ENCODE peak calls at places on chromosomes 2 and 18, in nine cellular contexts. O is cardiac muscle cell, I is adrenal gland, P is lower lobe of right lung, E is Peyer's patch, K is H9, Y is PC-3, Q is left ventricle myocardium inferior, U is prostate gland. N is an unnamed sample.

GRCh38 chr2:162838141-162838500 is 446 bp downstream of the KCNH7 start:
- DNase-seq in O (peak; percentile 67), I (no peak), P (no peak), E (no peak), K (no peak), Y (no peak), Q (no peak), U (no peak), N (no peak)

GRCh38 chr18:36366994-36367839 is 69.7 kb downstream of the FHOD3 start:
- DNase-seq in O (peak; percentile 70), I (peak; percentile 94), P (no peak), E (no peak), K (no peak), Y (no peak), Q (peak; percentile 74), U (no peak), N (no peak)

GRCh38 chr2:186950694-186951093 is 101.7 kb upstream of the ZSWIM2 start:
- DNase-seq in O (no peak), I (no peak), P (no peak), E (no peak), K (no peak), Y (peak; percentile 71), Q (no peak), U (no peak), N (no peak)

GRCh38 chr2:289362-290089 is 1.6 kb upstream of the ALKAL2 start:
- DNase-seq in O (peak; percentile 25), I (peak; percentile 69), P (no peak), E (peak; percentile 56), K (peak; percentile 58), Y (peak; percentile 25), Q (no peak), U (no peak), N (no peak)

GRCh38 chr18:34352385-34353163 is 127.9 kb upstream of the NOL4 start:
- DNase-seq in O (peak; percentile 18), I (no peak), P (no peak), E (no peak), K (no peak), Y (peak; percentile 45), Q (no peak), U (no peak), N (no peak)

GRCh38 chr2:234273887-234274584 is 222.8 kb downstream of the ARL4C start:
- DNase-seq in O (no peak), I (no peak), P (no peak), E (no peak), K (no peak), Y (no peak), Q (no peak), U (no peak), N (peak; percentile 52)

GRCh38 chr18:79380816-79381806 is 14.6 kb upstream of the NFATC1 start:
- DNase-seq in O (peak; percentile 67), I (peak; percentile 69), P (peak; percentile 65), E (peak; percentile 77), K (peak; percentile 82), Y (peak; percentile 71), Q (peak; percentile 65), U (peak; percentile 52), N (peak; percentile 37)

GRCh38 chr2:219252570-219252899 is 508 bp upstream of the TUBA4B start:
- DNase-seq in O (no peak), I (no peak), P (no peak), E (no peak), K (no peak), Y (no peak), Q (no peak), U (no peak), N (peak; percentile 29)

GRCh38 chr2:1586946-1587840 is 157.1 kb downstream of the PXDN start:
- DNase-seq in O (no peak), I (no peak), P (peak; percentile 69), E (no peak), K (peak; percentile 26), Y (peak; percentile 58), Q (no peak), U (no peak), N (no peak)

GRCh38 chr2:1590611-1591460 is 153.5 kb downstream of the PXDN start:
- DNase-seq in O (no peak), I (peak; percentile 29), P (peak; percentile 29), E (no peak), K (peak; percentile 63), Y (no peak), Q (no peak), U (no peak), N (no peak)

GRCh38 chr2:1588051-1588993 is 156.0 kb downstream of the PXDN start:
- DNase-seq in O (no peak), I (no peak), P (peak; percentile 33), E (no peak), K (no peak), Y (no peak), Q (no peak), U (no peak), N (no peak)

GRCh38 chr2:1591461-1591770 is 152.9 kb downstream of the PXDN start:
- DNase-seq in O (no peak), I (no peak), P (no peak), E (no peak), K (peak; percentile 33), Y (peak; percentile 50), Q (no peak), U (no peak), N (no peak)

GRCh38 chr2:1588994-1589611 is 155.2 kb downstream of the PXDN start:
- DNase-seq in O (no peak), I (no peak), P (peak; percentile 34), E (no peak), K (peak; percentile 56), Y (no peak), Q (no peak), U (no peak), N (no peak)
- H3K27ac ChIP-seq in O (no peak overlapping the region), I (no peak overlapping the region), P (no peak overlapping the region), E (no peak overlapping the region), K (no peak overlapping the region), Y (no peak overlapping the region), Q (no peak overlapping the region), U (no peak overlapping the region), N (no peak overlapping the region)

GRCh38 chr2:45723857-45724256 is 72.4 kb downstream of the PRKCE start:
- DNase-seq in O (no peak), I (no peak), P (no peak), E (no peak), K (no peak), Y (no peak), Q (no peak), U (no peak), N (peak; percentile 76)

GRCh38 chr2:45724329-45724728 is 72.9 kb downstream of the PRKCE start:
- DNase-seq in O (no peak), I (no peak), P (no peak), E (no peak), K (no peak), Y (no peak), Q (no peak), U (no peak), N (peak; percentile 20)

GRCh38 chr2:45722477-45722876 is 71.0 kb downstream of the PRKCE start:
- DNase-seq in O (no peak), I (no peak), P (no peak), E (no peak), K (no peak), Y (no peak), Q (no peak), U (no peak), N (peak; percentile 33)

GRCh38 chr2:45720210-45720609 is 68.7 kb downstream of the PRKCE start:
- DNase-seq in O (no peak), I (no peak), P (no peak), E (no peak), K (no peak), Y (no peak), Q (no peak), U (no peak), N (no peak)

DNA sequence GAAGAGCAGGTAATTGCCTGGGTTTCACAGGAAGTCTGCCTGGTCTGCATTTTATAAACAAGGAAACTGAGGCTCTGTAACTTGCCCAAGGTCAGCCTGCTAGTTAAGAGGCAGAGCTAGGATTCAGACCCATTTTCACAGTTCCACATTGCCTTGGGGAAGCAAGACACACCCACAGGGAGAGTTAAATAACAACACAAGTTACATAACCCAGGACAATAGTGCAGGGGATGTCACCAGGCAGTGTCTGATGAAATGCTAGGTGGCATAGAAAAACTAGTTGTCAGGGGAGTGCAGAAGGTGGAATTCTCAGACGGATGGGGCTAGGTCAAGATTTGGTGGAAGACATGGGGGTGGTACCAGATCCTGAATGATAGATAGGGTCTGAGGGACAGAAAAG is 69.7 kb downstream of the PRKCE start:
- DNase-seq in O (no peak), I (no peak), P (no peak), E (no peak), K (no peak), Y (no peak), Q (no peak), U (no peak), N (no peak)
- H3K27ac ChIP-seq in O (no peak overlapping the region), I (no peak overlapping the region), P (no peak overlapping the region), E (no peak overlapping the region), K (no peak overlapping the region), Y (no peak overlapping the region), Q (no peak overlapping the region), U (no peak overlapping the region), N (no peak overlapping the region)

GRCh38 chr2:188527701-188528100 is 236.0 kb downstream of the GULP1 start:
- DNase-seq in O (no peak), I (no peak), P (no peak), E (no peak), K (no peak), Y (no peak), Q (no peak), U (no peak), N (no peak)
- H3K27ac ChIP-seq in O (peak overlapping the region; percentile 59), I (no peak overlapping the region), P (no peak overlapping the region), E (no peak overlapping the region), K (no peak overlapping the region), Y (no peak overlapping the region), Q (peak overlapping the region; percentile 36), U (no peak overlapping the region), N (no peak overlapping the region)

GRCh38 chr2:65024149-65024829 is 31.9 kb upstream of the CEP68 start:
- DNase-seq in O (no peak), I (no peak), P (no peak), E (no peak), K (no peak), Y (no peak), Q (no peak), U (no peak), N (no peak)

GRCh38 chr2:65021709-65022108 is 32.5 kb downstream of the SLC1A4 start:
- DNase-seq in O (no peak), I (no peak), P (no peak), E (no peak), K (no peak), Y (no peak), Q (no peak), U (no peak), N (no peak)

GRCh38 chr2:65025453-65026128 is 30.6 kb upstream of the CEP68 start:
- DNase-seq in O (no peak), I (no peak), P (no peak), E (no peak), K (no peak), Y (no peak), Q (no peak), U (no peak), N (no peak)

GRCh38 chr2:65022189-65022588 is 33.0 kb downstream of the SLC1A4 start:
- DNase-seq in O (no peak), I (no peak), P (no peak), E (no peak), K (no peak), Y (no peak), Q (no peak), U (no peak), N (no peak)

GRCh38 chr2:65023742-65024141 is 32.5 kb upstream of the CEP68 start:
- DNase-seq in O (no peak), I (no peak), P (no peak), E (no peak), K (no peak), Y (no peak), Q (no peak), U (no peak), N (no peak)
- H3K27ac ChIP-seq in O (no peak overlapping the region), I (no peak overlapping the region), P (no peak overlapping the region), E (no peak overlapping the region), K (no peak overlapping the region), Y (no peak overlapping the region), Q (no peak overlapping the region), U (no peak overlapping the region), N (no peak overlapping the region)

N was measured in small intestine.